ENCODE peak calls at places on chromosomes 1 and 21, in four cellular contexts. Y is tibial artery, X is psoas muscle, J is GM06990. P is an unnamed sample.

GRCh38 chr21:25970254-25970930 is 200.2 kb downstream of the APP start:
- DNase-seq in Y (no peak), X (no peak), J (no peak), P (no peak)

GRCh38 chr21:37155216-37155615 is 82.2 kb downstream of the TTC3 start:
- DNase-seq in Y (no peak), X (no peak), J (no peak), P (no peak)

GRCh38 chr1:52348704-52349301 is 17.2 kb downstream of the CC2D1B start:
- DNase-seq in Y (no peak), X (no peak), J (no peak), P (no peak)

GRCh38 chr1:167987174-167987573 is 50.3 kb upstream of the MPC2 start:
- DNase-seq in Y (no peak), X (no peak), J (no peak), P (no peak)

GRCh38 chr1:23483327-23484252 is at the start of gene ASAP3:
- DNase-seq in Y (peak), X (peak), J (no peak), P (peak)

GRCh38 chr1:178487070-178487615 is 9.6 kb downstream of the CLEC20A start:
- DNase-seq in Y (no peak), X (no peak), J (no peak), P (no peak)

GRCh38 chr1:191592111-191592510 is 566.2 kb upstream of the RGS18 start:
- DNase-seq in Y (no peak), X (no peak), J (no peak), P (no peak)

GRCh38 chr1:214220891-214221290 is 60.1 kb upstream of the SMYD2 start:
- DNase-seq in Y (no peak), X (no peak), J (no peak), P (no peak)

GRCh38 chr21:15514073-15514946 is 215.5 kb upstream of the USP25 start:
- DNase-seq in Y (no peak), X (no peak), J (peak), P (no peak)
- H3K4me3 ChIP-seq in Y (no peak), X (no peak), J (no peak), P (no peak)

GRCh38 chr1:152189657-152190442 is 30.8 kb upstream of the RPTN start:
- DNase-seq in Y (no peak), X (peak), J (peak), P (peak)

GRCh38 chr1:152190589-152190988 is 31.6 kb upstream of the RPTN start:
- DNase-seq in Y (no peak), X (no peak), J (no peak), P (no peak)

GRCh38 chr1:152191260-152191659 is 32.2 kb upstream of the RPTN start:
- DNase-seq in Y (no peak), X (no peak), J (no peak), P (no peak)

GRCh38 chr1:152188673-152189591 is 29.9 kb upstream of the RPTN start:
- DNase-seq in Y (peak), X (peak), J (peak), P (peak)

DNA sequence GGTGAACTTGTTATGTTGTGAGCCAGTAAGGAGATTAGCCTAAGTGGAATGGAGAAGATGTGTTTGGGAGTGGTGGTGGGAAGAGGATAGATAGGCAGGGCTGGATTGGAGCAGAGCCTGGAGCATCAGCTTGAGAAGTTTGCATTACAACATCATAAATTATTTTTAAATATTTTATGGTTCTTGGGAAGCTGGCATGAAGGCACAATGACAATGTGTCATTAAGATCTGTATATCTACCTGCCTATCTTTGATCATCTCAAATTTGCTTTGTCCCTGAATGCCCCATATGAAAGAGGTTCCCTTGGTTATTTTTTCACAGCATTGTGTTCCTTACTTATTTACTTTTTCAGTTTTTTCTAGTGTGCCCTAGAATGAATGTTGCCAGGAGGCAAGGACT is 32.3 kb downstream of the HRNR start:
- DNase-seq in Y (no peak), X (no peak), J (no peak), P (no peak)
- H3K4me3 ChIP-seq in Y (no peak), X (no peak), J (no peak), P (no peak)

GRCh38 chr1:8017495-8018310 is 8.4 kb downstream of the ERRFI1 start:
- DNase-seq in Y (no peak), X (no peak), J (no peak), P (no peak)

GRCh38 chr1:8018492-8019228 is 7.4 kb downstream of the ERRFI1 start:
- DNase-seq in Y (no peak), X (no peak), J (no peak), P (no peak)

GRCh38 chr1:8021676-8022266 is 4.3 kb downstream of the ERRFI1 start:
- DNase-seq in Y (no peak), X (no peak), J (no peak), P (no peak)

GRCh38 chr1:8019229-8019620 is 6.9 kb downstream of the ERRFI1 start:
- DNase-seq in Y (no peak), X (no peak), J (no peak), P (no peak)

DNA sequence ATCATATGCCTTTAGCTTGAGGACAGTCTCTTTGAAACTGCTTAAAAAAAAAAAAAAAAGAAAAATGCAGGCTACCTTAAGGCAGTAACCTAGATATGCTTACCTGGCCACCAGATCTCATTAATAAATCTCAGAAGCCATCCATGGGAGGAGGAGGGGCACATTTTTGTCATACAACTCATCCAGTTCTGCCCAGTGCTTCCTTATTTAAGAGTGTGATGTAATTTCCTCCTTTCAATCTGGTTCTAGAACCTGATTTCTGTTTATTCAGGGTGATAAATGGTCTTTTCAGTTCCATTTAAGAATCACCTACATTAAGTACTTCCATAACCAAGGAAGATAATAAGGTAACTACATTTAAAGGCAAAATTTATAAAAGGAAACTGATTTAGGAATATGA is 6.1 kb downstream of the ERRFI1 start:
- DNase-seq in Y (no peak), X (no peak), J (no peak), P (no peak)
- H3K4me3 ChIP-seq in Y (no peak), X (peak), J (no peak), P (no peak)

DNA sequence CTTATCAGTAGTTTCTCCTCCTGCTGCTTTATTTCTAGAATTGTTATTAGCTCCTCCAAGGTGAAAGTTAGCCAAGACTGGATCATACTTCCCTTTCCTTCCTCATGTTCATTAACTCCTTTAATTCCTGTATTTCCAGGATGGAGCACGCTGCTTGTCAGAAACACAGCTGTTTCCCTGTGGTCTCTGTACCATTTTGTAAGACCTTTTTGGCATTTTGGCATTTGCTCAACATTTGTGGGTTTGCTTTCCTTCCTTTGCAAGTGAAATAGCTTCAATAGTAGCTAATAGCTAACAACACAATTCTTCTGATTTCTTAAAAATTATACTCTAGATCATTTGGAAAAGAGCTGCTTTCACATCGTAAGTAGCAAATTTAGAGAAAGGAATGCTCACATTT is 44.3 kb upstream of the HPDL start:
- DNase-seq in Y (no peak), X (no peak), J (no peak), P (no peak)
- H3K4me3 ChIP-seq in Y (no peak), X (no peak), J (no peak), P (no peak)

GRCh38 chr1:35536551-35537162 is 20.5 kb downstream of the KIAA0319L start:
- DNase-seq in Y (no peak), X (no peak), J (no peak), P (no peak)
- H3K4me3 ChIP-seq in Y (no peak), X (no peak), J (no peak), P (no peak)

GRCh38 chr1:94236630-94237290 is 624 bp downstream of the ARHGAP29 start:
- DNase-seq in Y (peak), X (peak), J (no peak), P (peak)
- H3K4me3 ChIP-seq in Y (peak), X (peak), J (peak), P (peak)

DNA sequence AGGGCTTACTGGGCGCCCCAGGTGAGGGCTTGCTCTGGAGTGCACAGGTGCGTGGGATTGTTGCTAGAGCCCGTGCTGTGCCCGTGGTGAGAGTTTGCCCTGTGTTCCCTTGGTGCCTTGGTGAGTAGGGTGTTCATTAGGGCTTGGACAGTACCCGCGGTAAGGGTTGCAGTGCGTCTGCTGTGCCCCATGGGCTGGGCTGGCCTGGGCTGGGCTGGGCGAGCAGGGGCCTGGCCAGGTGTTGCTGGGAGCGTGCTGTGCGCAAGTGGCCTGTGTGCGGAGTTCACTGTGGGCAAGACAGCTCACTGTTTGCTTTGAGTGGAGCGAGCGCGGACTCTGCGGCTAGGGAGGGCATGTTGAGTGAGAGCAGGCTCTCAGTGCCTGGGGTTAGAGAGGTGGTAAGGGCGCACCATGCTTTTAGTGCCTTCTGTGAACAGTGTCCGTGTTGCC is 724 bp downstream of the CR1L start:
- DNase-seq in Y (no peak), X (peak), J (no peak), P (no peak)
- H3K4me3 ChIP-seq in Y (peak), X (peak), J (peak), P (no peak)

DNA sequence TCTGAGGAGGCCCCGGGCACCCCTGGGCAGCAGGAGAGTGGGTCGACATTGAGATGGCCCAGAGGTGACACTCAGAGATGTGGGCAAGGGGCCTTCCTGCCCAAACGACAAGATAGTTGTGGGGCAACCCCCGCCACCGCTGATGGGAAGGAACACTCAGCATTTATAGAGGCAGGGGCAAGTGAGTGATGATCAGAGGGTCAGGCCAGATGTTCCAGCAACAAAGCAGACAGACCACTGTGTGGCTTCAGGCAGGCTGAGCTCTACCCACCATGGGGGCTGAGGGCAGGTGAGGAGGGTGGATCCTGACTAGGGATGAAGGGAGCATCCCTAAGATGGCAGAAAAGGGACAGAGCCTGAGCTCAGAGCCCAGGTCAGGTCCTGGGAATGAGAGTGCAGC is 362.7 kb downstream of the PTPRU start:
- DNase-seq in Y (no peak), X (no peak), J (no peak), P (no peak)
- H3K4me3 ChIP-seq in Y (no peak), X (no peak), J (no peak), P (no peak)

P was measured in ovary.